ENCODE peak calls at places on chromosomes 7 and 10, in four cellular contexts. V, F, B and E are unnamed samples.
A peak's percentile ranks its signal among the peaks of the same experiment; 100 is the strongest.

GRCh38 chr7:66974986-66975590 is 20.3 kb downstream of the SBDS start:
- DNase-seq in V (no peak), F (no peak), B (no peak), E (no peak)

GRCh38 chr7:101200862-101201599 is at the start of gene MOGAT3:
- DNase-seq in V (no peak), F (no peak), B (no peak), E (no peak)

GRCh38 chr7:129831424-129832058 is 121.2 kb downstream of the UBE2H start:
- DNase-seq in V (no peak), F (no peak), B (no peak), E (no peak)

GRCh38 chr7:2542924-2543871 is 12.1 kb downstream of the BRAT1 start:
- DNase-seq in V (no peak), F (no peak), B (no peak), E (no peak)

GRCh38 chr7:92831716-92832622 is 4.4 kb downstream of the CDK6 start:
- DNase-seq in V (no peak), F (no peak), B (no peak), E (no peak)

GRCh38 chr7:157150825-157151412 is 12.2 kb downstream of the UBE3C start:
- DNase-seq in V (no peak), F (no peak), B (no peak), E (no peak)

GRCh38 chr10:133151528-133151927 is 8.5 kb upstream of the KNDC1 start:
- DNase-seq in V (no peak), F (no peak), B (no peak), E (no peak)

GRCh38 chr10:21279217-21279575 is 246.3 kb downstream of the SKIDA1 start:
- DNase-seq in V (no peak), F (no peak), B (no peak), E (no peak)

GRCh38 chr7:140249036-140249806 is 72.4 kb upstream of the KDM7A start:
- DNase-seq in V (no peak), F (no peak), B (no peak), E (no peak)

GRCh38 chr10:909831-910230 is 21.7 kb downstream of the LARP4B start:
- DNase-seq in V (no peak), F (no peak), B (no peak), E (no peak)

GRCh38 chr7:142709921-142710320 is 39.4 kb upstream of the PRSS1 start:
- DNase-seq in V (no peak), F (no peak), B (no peak), E (no peak)

GRCh38 chr7:128115821-128116723 is 84.8 kb upstream of the LRRC4 start:
- DNase-seq in V (no peak), F (no peak), B (no peak), E (no peak)

GRCh38 chr10:126940670-126941069 is 35.4 kb downstream of the DOCK1 start:
- DNase-seq in V (no peak), F (no peak), B (no peak), E (no peak)

GRCh38 chr7:155219947-155220769 is 77.5 kb upstream of the INSIG1 start:
- DNase-seq in V (no peak), F (no peak), B (no peak), E (no peak)

GRCh38 chr10:87842220-87842641 is 21.1 kb downstream of the KLLN start:
- DNase-seq in V (no peak), F (no peak), B (no peak), E (no peak)

GRCh38 chr7:42745357-42746022 is 166.4 kb downstream of the C7orf25 start:
- DNase-seq in V (peak; percentile 29), F (peak; percentile 30), B (no peak), E (peak; percentile 66)

GRCh38 chr7:80941206-80941758 is 22.4 kb upstream of the SEMA3C start:
- DNase-seq in V (no peak), F (no peak), B (no peak), E (no peak)

GRCh38 chr10:101018600-101019439 is 12.1 kb downstream of the PDZD7 start:
- DNase-seq in V (peak; percentile 81), F (peak; percentile 92), B (peak; percentile 70), E (peak; percentile 90)

GRCh38 chr7:44769381-44770209 is 20.9 kb downstream of the ZMIZ2 start:
- DNase-seq in V (no peak), F (no peak), B (no peak), E (no peak)

GRCh38 chr7:132202541-132202940 is 373.7 kb downstream of the PLXNA4 start:
- DNase-seq in V (no peak), F (no peak), B (no peak), E (no peak)

GRCh38 chr7:108347616-108348015 is 108.6 kb downstream of the NRCAM start:
- DNase-seq in V (peak; percentile 19), F (no peak), B (no peak), E (no peak)